ENCODE peak calls at places on chromosome 21, in ten cellular contexts. P is GM23338, M is tibial artery, V is cardiac fibroblast, C is colonic mucosa, J is A549, H is Panc1, A is tibial nerve, X is IMR-90, N is sigmoid colon. I is an unnamed sample.

GRCh38 chr21:38878394-38879179 is 72.9 kb downstream of the ETS2 start:
- DNase-seq in X (no peak), N (no peak), J (no peak), A (no peak), M (no peak), P (no peak), C (no peak), V (peak; percentile 68), H (no peak), I (peak; percentile 30)

GRCh38 chr21:38925923-38926322 is 120.2 kb downstream of the ETS2 start:
- DNase-seq in N (peak; percentile 91), C (no peak), V (peak; percentile 96), H (no peak), J (no peak), P (no peak), M (peak; percentile 72), A (no peak), X (peak; percentile 89), I (peak; percentile 84)

GRCh38 chr21:38377165-38378093 is 120.6 kb downstream of the KCNJ15 start:
- DNase-seq in A (no peak), M (no peak), C (no peak), P (no peak), H (no peak), X (no peak), J (no peak), V (no peak), N (no peak), I (no peak)

GRCh38 chr21:37848721-37849490 is 67.4 kb downstream of the KCNJ6 start:
- DNase-seq in V (peak; percentile 49), J (no peak), X (no peak), M (no peak), P (no peak), C (no peak), H (no peak), A (no peak), N (no peak), I (no peak)

GRCh38 chr21:22993822-22994574 is 1995.8 kb downstream of the NCAM2 start:
- DNase-seq in C (no peak), V (no peak), H (no peak), A (no peak), P (no peak), M (no peak), J (no peak), N (no peak), X (no peak), I (no peak)

GRCh38 chr21:34201441-34201838 is 128.1 kb downstream of the MRPS6 start:
- DNase-seq in N (no peak), H (no peak), A (no peak), J (no peak), V (no peak), P (no peak), X (no peak), M (no peak), C (no peak), I (no peak)

GRCh38 chr21:27206368-27206982 is 239.6 kb upstream of the ADAMTS5 start:
- DNase-seq in J (no peak), V (no peak), A (no peak), M (no peak), N (no peak), C (no peak), X (peak; percentile 18), P (peak; percentile 77), H (no peak), I (peak; percentile 35)

GRCh38 chr21:15414057-15414456 is 315.7 kb upstream of the USP25 start:
- DNase-seq in A (no peak), P (no peak), H (no peak), X (no peak), J (no peak), M (no peak), V (no peak), C (no peak), N (no peak), I (no peak)

GRCh38 chr21:37508341-37508740 is 141.8 kb downstream of the DYRK1A start:
- DNase-seq in X (no peak), J (no peak), A (no peak), P (no peak), H (no peak), M (no peak), V (no peak), N (no peak), C (no peak), I (no peak)

GRCh38 chr21:18705971-18706370 is 302.4 kb upstream of the TMPRSS15 start:
- DNase-seq in A (no peak), P (no peak), N (no peak), V (no peak), X (no peak), C (no peak), H (no peak), J (no peak), M (no peak), I (no peak)

GRCh38 chr21:27407296-27407695 is 440.4 kb upstream of the ADAMTS5 start:
- DNase-seq in P (no peak), V (peak; percentile 34), X (no peak), C (no peak), A (no peak), N (no peak), H (no peak), M (no peak), J (no peak), I (no peak)

GRCh38 chr21:38264581-38264980 is 7.8 kb downstream of the KCNJ15 start:
- DNase-seq in H (no peak), P (no peak), V (no peak), A (no peak), N (no peak), M (no peak), J (no peak), X (no peak), C (no peak), I (no peak)

GRCh38 chr21:36087362-36088138 is 17.7 kb downstream of the CBR1 start:
- DNase-seq in M (no peak), H (no peak), A (no peak), P (peak; percentile 73), C (no peak), N (no peak), X (peak; percentile 23), J (no peak), V (no peak), I (peak; percentile 14)

GRCh38 chr21:25280061-25280460 is 327.2 kb downstream of the MRPL39 start:
- DNase-seq in V (no peak), A (no peak), C (no peak), N (no peak), H (no peak), P (peak; percentile 2), J (no peak), X (no peak), M (no peak), I (no peak)

GRCh38 chr21:25281134-25281533 is 326.1 kb downstream of the MRPL39 start:
- DNase-seq in V (no peak), H (no peak), A (no peak), X (no peak), J (no peak), C (no peak), N (no peak), M (no peak), P (no peak), I (no peak)

GRCh38 chr21:25283720-25284119 is 323.6 kb downstream of the MRPL39 start:
- DNase-seq in M (no peak), V (peak; percentile 71), H (no peak), A (no peak), X (peak; percentile 56), P (peak; percentile 84), C (no peak), J (no peak), N (no peak), I (peak; percentile 17)
- TF ChIP-seq CTCF in M (no peak), V (peak; percentile 53), H (peak; percentile 54), A (no peak), X (peak; percentile 58), P (peak; percentile 50), C (no peak), J (no peak), N (no peak), I (peak; percentile 39)

DNA sequence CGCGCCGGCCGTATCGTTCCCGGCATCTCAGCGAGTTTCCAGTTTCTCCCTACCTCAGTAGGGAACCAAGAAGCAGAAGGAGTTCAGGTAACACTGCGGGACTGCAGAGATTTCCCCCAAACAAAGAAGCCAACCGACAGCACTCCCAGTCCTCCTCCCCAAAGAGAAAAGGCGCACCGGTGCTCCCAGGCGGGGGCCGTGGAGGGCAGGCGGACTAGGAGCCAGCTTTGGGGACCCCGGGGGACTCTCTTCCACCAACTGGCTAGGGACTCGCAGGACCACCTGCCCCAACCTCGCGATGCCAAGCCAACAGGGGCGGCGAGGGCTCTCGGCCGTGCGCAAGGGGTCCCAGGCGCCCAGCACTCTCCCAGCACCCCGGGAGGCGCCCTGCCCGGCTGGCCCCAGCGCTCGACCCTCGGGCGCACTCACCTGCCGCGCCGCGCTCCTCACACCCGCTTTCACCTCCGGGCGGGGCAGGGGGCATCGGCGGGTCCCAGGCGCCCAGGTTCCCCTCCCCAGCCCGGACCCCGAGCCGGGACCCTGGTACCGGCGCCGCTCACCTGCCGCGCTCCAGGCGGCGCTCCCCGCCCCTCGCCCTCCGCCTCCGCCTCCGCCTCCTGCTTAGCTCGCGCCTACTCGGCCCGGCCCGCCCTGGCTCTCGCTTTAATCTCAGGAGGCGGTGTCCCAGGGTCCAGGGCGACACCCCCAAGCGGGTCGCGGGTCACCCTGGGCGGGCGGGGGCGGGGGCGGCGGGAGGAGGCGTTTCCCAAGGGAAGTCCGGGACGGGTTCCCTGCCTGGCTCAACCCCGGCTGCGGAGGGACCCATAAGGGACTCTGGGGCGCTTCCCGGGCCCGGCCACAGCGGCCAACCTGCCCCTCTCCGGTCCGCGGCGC is at the start of gene TMPRSS2:
- DNase-seq in A (no peak), N (no peak), P (peak; percentile 80), J (no peak), M (no peak), H (no peak), X (no peak), C (peak; percentile 90), V (no peak), I (no peak)
- H3K4me3 ChIP-seq in A (peak within 1 kb of the TSS; percentile 33), N (peak within 1 kb of the TSS; percentile 16), P (peak within 1 kb of the TSS; percentile 83), J (peak within 1 kb of the TSS; percentile 41), M (peak within 1 kb of the TSS; percentile 21), H (peak within 1 kb of the TSS; percentile 61), X (no peak within 1 kb of the TSS), C (peak within 1 kb of the TSS; percentile 68), V (no peak within 1 kb of the TSS), I (no peak within 1 kb of the TSS)

GRCh38 chr21:44090332-44090731 is 16.9 kb upstream of the PWP2 start:
- DNase-seq in A (no peak), V (no peak), P (no peak), J (no peak), N (no peak), C (peak; percentile 92), X (no peak), M (no peak), H (no peak), I (no peak)
- TF ChIP-seq CTCF in A (no peak), V (no peak), P (no peak), J (no peak), N (no peak), C (no peak), X (no peak), M (no peak), H (no peak), I (no peak)

DNA sequence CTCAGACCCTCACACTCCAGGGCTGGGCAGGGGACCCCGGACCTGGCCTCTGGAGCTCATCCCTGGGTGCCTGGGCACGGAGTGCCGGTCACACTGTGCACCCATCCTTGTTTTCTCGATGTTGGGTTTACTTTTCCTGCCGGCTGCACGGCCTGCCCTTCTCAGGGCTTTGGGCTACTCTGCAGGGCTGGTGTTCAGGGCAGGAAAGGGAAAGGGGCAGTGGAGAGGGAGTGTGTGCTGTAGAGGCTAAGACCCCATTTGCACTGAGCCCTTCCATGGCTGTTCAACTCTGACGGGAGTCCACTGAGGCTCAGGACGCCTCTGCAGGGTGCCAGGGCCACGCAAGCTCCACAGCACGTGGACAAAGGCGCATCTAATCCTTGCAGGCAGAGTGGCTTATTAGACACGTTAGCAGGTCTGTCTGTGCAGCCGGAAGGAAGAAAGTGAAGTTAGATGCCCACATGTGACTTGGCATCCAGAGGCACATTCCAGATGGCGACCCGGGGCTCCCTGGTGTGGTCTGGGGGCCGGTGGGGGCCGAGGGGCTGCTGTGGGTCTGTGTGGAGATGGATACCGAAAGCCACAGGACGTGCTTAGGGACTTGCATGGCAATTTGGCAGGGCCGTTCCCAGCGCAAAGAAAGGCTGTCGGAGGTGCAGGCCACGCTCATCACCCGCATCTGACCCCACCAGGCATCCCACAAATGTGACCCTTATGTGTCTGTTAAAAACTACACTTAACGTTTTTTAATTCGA is 33.6 kb downstream of the COL18A1 start:
- DNase-seq in A (no peak), P (no peak), C (no peak), X (no peak), V (no peak), H (no peak), N (no peak), J (no peak), M (no peak), I (no peak)
- H3K4me3 ChIP-seq in A (peak overlapping the region; percentile 34), P (no peak overlapping the region), C (peak overlapping the region; percentile 30), X (no peak overlapping the region), V (no peak overlapping the region), H (peak overlapping the region; percentile 20), N (peak overlapping the region; percentile 40), J (no peak overlapping the region), M (peak overlapping the region; percentile 49), I (peak overlapping the region; percentile 27)